ENCODE peak calls at places on chromosomes 1 and 21, in four cellular contexts. H is sigmoid colon, W is A549, Z is suprapubic skin. X is an unnamed sample. For H3K4me1, the result is how much of the 10 kb centered on the place peaks cover.

GRCh38 chr1:200784576-200784975 is 45.9 kb downstream of the CAMSAP2 start:
- DNase-seq in W (no peak), H (no peak), Z (no peak), X (no peak)

GRCh38 chr1:102099916-102100315 is 103.2 kb upstream of the OLFM3 start:
- DNase-seq in W (no peak), H (no peak), Z (no peak), X (no peak)

GRCh38 chr1:205915354-205915990 is 27.8 kb downstream of the SLC26A9 start:
- DNase-seq in H (no peak), W (no peak), Z (no peak), X (no peak)

GRCh38 chr1:209808059-209808494 is 2.1 kb upstream of the IRF6 start:
- DNase-seq in Z (no peak), W (peak), H (no peak), X (no peak)

GRCh38 chr21:44532165-44532564 is 7.8 kb downstream of the KRTAP10-1 start:
- DNase-seq in Z (no peak), W (no peak), H (peak), X (no peak)

GRCh38 chr1:86151427-86151826 is 5.1 kb downstream of the COL24A1 start:
- DNase-seq in H (no peak), W (no peak), Z (no peak), X (no peak)

GRCh38 chr1:52368383-52369172 is 2.6 kb upstream of the CC2D1B start:
- DNase-seq in W (peak), Z (no peak), H (no peak), X (no peak)

GRCh38 chr1:30318864-30319718 is 404.3 kb downstream of the MATN1 start:
- DNase-seq in W (no peak), H (no peak), Z (peak), X (no peak)

GRCh38 chr1:174872615-174873058 is 127.1 kb upstream of the CACYBP start:
- DNase-seq in W (peak), H (no peak), Z (no peak), X (no peak)

GRCh38 chr1:33414879-33415278 is 16.0 kb downstream of the PHC2 start:
- DNase-seq in Z (no peak), H (no peak), W (no peak), X (no peak)

GRCh38 chr1:31111290-31111951 is 45.9 kb upstream of the PUM1 start:
- DNase-seq in W (peak), Z (no peak), H (no peak), X (no peak)

GRCh38 chr1:61125263-61125662 is 42.9 kb downstream of the NFIA start:
- DNase-seq in H (no peak), Z (no peak), W (no peak), X (no peak)

GRCh38 chr1:210132582-210132981 is 100.0 kb upstream of the SERTAD4 start:
- DNase-seq in Z (no peak), H (no peak), W (peak), X (no peak)

GRCh38 chr1:53145942-53146708 is 3.7 kb upstream of the SLC1A7 start:
- DNase-seq in H (peak), W (peak), Z (no peak), X (no peak)

GRCh38 chr1:167297222-167298214 is 76.8 kb downstream of the POU2F1 start:
- DNase-seq in H (no peak), W (peak), Z (no peak), X (no peak)

GRCh38 chr1:230531103-230531502 is 105.0 kb upstream of the PGBD5 start:
- DNase-seq in H (no peak), W (no peak), Z (no peak), X (no peak)

GRCh38 chr1:236893626-236894545 is 98.8 kb downstream of the MTR start:
- DNase-seq in W (no peak), H (no peak), Z (no peak), X (no peak)

GRCh38 chr21:42630626-42631025 is 22.8 kb upstream of the PDE9A start:
- DNase-seq in H (peak), W (no peak), Z (peak), X (no peak)

GRCh38 chr1:15702722-15703550 is 18.8 kb downstream of the PLEKHM2 start:
- DNase-seq in Z (no peak), H (no peak), W (peak), X (no peak)

GRCh38 chr1:234437423-234438171 is 41.4 kb downstream of the TARBP1 start:
- DNase-seq in W (no peak), Z (no peak), H (peak), X (no peak)

GRCh38 chr1:7136166-7136953 is 351.1 kb downstream of the CAMTA1 start:
- DNase-seq in Z (no peak), W (no peak), H (no peak), X (no peak)

GRCh38 chr1:201648911-201649775 is 110.2 kb downstream of the NAV1 start:
- DNase-seq in W (peak), H (peak), Z (no peak), X (no peak)

GRCh38 chr1:46528297-46528955 is 23.0 kb downstream of the KNCN start:
- DNase-seq in Z (no peak), W (no peak), H (no peak), X (no peak)

GRCh38 chr1:194150242-194150641 is 963.8 kb upstream of the B3GALT2 start:
- DNase-seq in H (no peak), Z (no peak), W (no peak), X (no peak)

GRCh38 chr1:9651565-9652378 is at the start of gene PIK3CD:
- DNase-seq in H (no peak), W (peak), Z (no peak), X (no peak)

GRCh38 chr1:160811147-160811546 is 15.2 kb downstream of the LY9 start:
- DNase-seq in W (no peak), H (no peak), Z (no peak), X (no peak)

GRCh38 chr21:41621523-41621922 is 113.6 kb upstream of the TMPRSS2 start:
- DNase-seq in Z (no peak), H (no peak), W (no peak), X (no peak)

GRCh38 chr1:182340233-182341058 is 51.1 kb downstream of the GLUL start:
- DNase-seq in Z (no peak), W (no peak), H (peak), X (no peak)

GRCh38 chr1:182339684-182340083 is 51.9 kb downstream of the GLUL start:
- DNase-seq in Z (no peak), H (no peak), W (no peak), X (no peak)

GRCh38 chr1:182335771-182336170 is 55.8 kb downstream of the GLUL start:
- DNase-seq in W (no peak), H (no peak), Z (no peak), X (no peak)

GRCh38 chr1:182337736-182338571 is 53.6 kb downstream of the GLUL start:
- DNase-seq in Z (no peak), H (peak), W (no peak), X (no peak)

DNA sequence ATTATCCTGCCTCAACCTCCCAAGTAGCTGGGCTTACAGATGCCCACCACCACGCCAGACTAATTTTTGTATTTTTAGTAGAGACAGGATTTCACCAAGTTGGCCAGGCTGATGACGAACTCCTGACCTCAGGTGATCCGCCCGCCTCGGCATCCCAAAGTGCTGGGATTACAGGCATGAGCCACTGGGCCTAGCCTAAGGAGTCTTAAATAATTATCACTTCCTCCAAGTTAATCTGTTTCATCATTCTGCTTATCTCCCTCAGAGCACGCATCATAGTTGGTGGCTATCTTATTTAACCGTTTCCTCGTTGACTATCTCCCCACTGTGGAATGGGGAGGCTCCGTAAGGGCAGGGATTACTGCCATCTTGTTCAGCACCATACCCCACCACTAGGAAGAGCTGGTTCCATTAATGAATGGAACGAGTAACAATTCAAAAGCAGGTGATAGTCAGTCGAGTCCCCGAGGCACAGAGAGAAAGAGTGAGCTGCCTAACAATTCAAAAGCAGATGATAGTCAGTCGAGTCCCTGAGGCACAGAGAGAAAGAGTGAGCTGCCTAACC is 52.7 kb downstream of the GLUL start:
- DNase-seq in Z (no peak), H (no peak), W (no peak), X (no peak)
- H3K4me1 ChIP-seq in Z (under half), H (under half), W (under half), X (under half)

GRCh38 chr1:27602510-27603319 is 1.2 kb downstream of the AHDC1 start:
- DNase-seq in W (no peak), Z (peak), H (peak), X (no peak)

GRCh38 chr1:27603320-27603961 is 503 bp downstream of the AHDC1 start:
- DNase-seq in Z (peak), W (no peak), H (no peak), X (no peak)

GRCh38 chr1:27601321-27601770 is 2.6 kb downstream of the AHDC1 start:
- DNase-seq in H (no peak), W (no peak), Z (no peak), X (no peak)

GRCh38 chr1:27600500-27601175 is 3.3 kb downstream of the AHDC1 start:
- DNase-seq in W (no peak), H (no peak), Z (no peak), X (no peak)

GRCh38 chr1:27601771-27602509 is 2.0 kb downstream of the AHDC1 start:
- DNase-seq in H (no peak), W (no peak), Z (no peak), X (no peak)
- TF ChIP-seq POLR2A in H (no peak), W (no peak), Z (no peak), X (peak)

DNA sequence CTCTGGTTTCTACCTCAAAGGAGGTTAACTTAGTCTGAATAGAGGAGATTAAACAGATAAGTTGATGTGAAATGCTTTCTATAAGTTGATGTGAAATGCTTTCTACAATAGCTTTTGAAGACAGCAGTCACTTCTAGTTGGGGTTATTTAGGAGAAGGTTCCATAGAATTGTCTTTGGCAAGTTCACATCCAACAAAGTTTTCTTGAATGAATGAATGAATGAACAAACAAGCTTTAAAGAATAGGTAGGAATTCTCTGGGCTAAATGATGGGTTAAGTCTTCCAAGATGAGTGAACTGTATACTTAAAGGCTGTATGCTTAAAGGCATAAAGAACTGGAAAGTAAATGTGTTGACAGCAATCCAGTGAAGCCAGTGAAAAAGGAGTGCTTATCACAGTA is 1.9 kb downstream of the CDC73 start:
- DNase-seq in H (no peak), Z (no peak), W (no peak), X (no peak)
- H3K4me3 ChIP-seq in H (no peak), Z (no peak), W (peak), X (peak)

DNA sequence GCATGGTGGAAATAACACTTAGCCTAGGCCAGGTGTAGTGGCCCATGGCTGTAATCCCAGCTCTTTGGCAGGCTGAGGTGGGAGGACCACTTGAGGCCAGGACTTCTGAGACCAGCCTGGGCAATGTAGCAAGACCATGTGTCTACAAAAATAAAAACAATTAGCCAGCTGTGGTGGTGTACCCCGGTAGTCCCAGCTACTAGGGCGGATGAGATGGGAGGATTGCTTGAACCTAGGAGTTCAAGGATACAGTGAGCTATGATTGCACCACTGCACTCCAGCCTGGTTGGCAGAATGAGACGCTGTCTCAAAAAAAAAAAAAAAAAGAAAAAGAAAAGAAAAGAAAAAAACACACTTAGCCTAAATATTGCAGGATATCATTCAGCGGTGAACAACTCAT is 20.9 kb downstream of the AK4 start:
- DNase-seq in W (no peak), H (no peak), Z (no peak), X (no peak)
- H3K4me1 ChIP-seq in W (under half), H (under half), Z (under half), X (half or more)

GRCh38 chr1:966135-966602 is at the start of gene PLEKHN1:
- DNase-seq in Z (no peak), H (no peak), W (peak), X (no peak)

GRCh38 chr1:967466-968343 is 1.4 kb downstream of the PLEKHN1 start:
- DNase-seq in W (no peak), Z (no peak), H (no peak), X (no peak)

GRCh38 chr1:965526-966134 is 652 bp upstream of the PLEKHN1 start:
- DNase-seq in H (no peak), Z (no peak), W (no peak), X (no peak)

GRCh38 chr1:964691-965525 is 1.4 kb upstream of the PLEKHN1 start:
- DNase-seq in Z (no peak), W (no peak), H (no peak), X (no peak)

DNA sequence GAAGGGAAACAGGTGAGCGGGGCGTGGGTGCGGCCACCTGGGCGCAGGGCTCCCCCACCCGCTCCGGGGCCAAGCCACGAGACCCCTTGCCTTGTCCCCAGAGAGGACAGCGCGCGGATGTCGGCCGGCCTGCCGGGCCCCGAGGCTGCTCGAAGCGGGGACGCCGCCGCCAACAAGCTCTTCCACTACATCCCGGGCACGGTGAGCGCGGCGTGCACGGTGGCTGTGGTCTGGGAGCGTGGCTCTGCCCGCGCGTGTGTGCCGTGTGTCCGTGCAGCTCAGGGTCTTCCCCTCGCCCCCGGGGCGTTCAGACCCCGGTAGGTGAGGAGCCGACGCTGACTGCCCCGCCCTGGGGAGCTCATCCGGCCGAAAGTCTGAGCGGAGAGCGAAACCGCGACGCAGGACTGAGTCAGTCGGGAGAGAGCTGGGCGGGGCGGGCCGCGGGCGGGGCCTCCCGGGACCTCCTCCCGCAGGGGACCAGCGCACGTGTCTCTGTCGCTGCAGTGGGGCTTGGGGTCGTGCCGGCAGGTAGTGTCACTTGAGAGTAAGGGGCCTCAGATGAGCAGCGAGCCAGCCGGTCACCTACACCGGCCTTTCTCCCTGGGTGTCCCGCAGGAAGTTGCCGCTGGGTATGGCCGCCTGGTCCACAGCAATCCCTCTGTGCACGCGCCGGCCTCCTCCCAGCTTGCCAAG is 467 bp downstream of the PLEKHN1 start:
- DNase-seq in W (peak), H (peak), Z (no peak), X (no peak)
- TF ChIP-seq POLR2A in W (peak), H (no peak), Z (peak), X (peak)

GRCh38 chr21:36135391-36136094 is 664 bp downstream of the CBR3 start:
- DNase-seq in H (peak), Z (peak), W (peak), X (no peak)
- H3K4me3 ChIP-seq in H (peak), Z (peak), W (peak), X (peak)

DNA sequence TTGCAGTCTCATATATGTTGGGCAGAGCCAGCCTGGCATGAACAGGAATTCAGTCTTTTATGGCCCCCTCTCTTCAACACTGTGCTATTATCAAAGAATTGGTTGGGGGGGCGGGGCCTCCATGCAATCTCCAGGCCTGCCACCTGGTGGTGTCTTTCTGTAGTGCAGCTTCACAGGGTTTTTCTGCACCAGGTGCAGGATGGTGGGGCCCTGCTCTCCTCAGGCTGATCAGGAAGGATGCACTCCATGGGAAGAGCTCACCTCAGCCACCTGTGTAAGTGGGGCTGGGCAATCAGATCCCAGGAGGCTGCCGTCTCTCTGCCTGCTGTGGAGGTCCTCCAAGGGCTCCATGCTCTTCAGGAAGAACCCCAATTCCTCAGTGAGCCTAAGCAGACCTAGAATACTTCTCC is 16.7 kb downstream of the STK40 start:
- DNase-seq in H (peak), W (peak), Z (peak), X (no peak)
- H3K4me1 ChIP-seq in H (under half), W (under half), Z (half or more), X (half or more)

DNA sequence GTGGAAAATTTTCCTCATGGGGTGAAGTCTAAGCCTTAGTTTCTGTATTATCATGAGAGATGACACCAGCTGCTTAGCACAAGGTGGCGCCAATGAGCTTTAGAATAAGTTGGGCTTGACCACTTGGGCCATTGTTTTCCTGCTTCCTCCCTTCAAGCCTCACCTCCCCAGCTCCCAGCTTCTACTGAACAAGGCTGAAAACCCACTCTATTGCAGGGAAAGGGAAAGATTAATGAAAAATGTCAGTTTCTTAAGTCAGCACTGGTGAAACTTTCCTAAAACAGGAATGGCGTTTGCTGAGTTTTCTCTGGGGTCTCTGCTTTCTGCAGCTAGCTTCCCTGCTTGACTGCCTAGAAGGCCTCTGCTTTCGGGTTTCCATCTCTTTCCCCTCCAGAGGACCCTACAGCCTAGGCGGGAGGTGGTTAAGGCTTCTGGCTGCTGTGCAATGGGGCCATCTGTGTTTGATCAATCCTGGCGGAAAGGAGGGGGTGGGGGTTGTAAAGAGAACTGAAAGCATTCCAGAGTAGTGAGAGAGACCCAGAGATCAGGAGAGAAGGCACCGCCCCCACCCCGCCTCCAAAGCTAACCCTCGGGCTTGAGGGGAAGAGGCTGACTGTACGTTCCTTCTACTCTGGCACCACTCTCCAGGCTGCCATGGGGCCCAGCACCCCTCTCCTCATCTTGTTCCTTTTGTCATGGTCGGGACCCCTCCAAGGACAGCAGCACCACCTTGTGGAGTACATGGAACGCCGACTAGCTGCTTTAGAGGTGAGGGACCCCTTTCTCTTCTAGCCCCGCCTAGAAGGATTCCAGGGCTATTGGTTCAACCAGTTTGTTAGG is at the start of gene OLFML3:
- DNase-seq in W (peak), H (peak), Z (peak), X (no peak)
- TF ChIP-seq POLR2A in W (no peak), H (peak), Z (no peak), X (peak)

GRCh38 chr1:207646891-207647290 is 2.0 kb downstream of the CR1L start:
- DNase-seq in Z (no peak), H (no peak), W (no peak), X (no peak)

GRCh38 chr1:207645632-207646081 is 724 bp downstream of the CR1L start:
- DNase-seq in H (no peak), Z (no peak), W (no peak), X (no peak)

GRCh38 chr1:207647966-207648906 is 3.3 kb downstream of the CR1L start:
- DNase-seq in H (no peak), Z (no peak), W (no peak), X (no peak)

GRCh38 chr1:207644852-207645631 is at the start of gene CR1L:
- DNase-seq in H (peak), Z (peak), W (peak), X (no peak)

GRCh38 chr1:207644479-207644851 is 468 bp upstream of the CR1L start:
- DNase-seq in Z (no peak), H (no peak), W (no peak), X (no peak)
- H3K4me3 ChIP-seq in Z (peak), H (peak), W (peak), X (peak)